ENCODE peak calls at places on chromosomes 12 and 14, in eight cellular contexts. B is stomach, T is GM23338, X is K562, N is HCT116, P is transverse colon, R is suprapubic skin, Q is breast epithelium. O is an unnamed sample.
A peak's percentile ranks its signal among the peaks of the same experiment; 100 is the strongest.

GRCh38 chr12:25792031-25792430 is 166.5 kb upstream of the RASSF8 start:
- DNase-seq in P (no peak), X (no peak), B (no peak), Q (no peak), R (no peak), T (no peak), N (no peak), O (no peak)

GRCh38 chr12:50732591-50732990 is 31.3 kb upstream of the ATF1 start:
- DNase-seq in B (no peak), N (peak; percentile 3), R (no peak), T (no peak), Q (no peak), P (no peak), X (no peak), O (no peak)

GRCh38 chr12:111447571-111448265 is 42.0 kb downstream of the SH2B3 start:
- DNase-seq in B (peak; percentile 19), Q (peak; percentile 14), P (no peak), X (no peak), R (no peak), T (no peak), N (no peak), O (no peak)

GRCh38 chr12:51865470-51865745 is 16.9 kb upstream of the FIGNL2 start:
- DNase-seq in N (no peak), X (no peak), P (no peak), Q (no peak), B (no peak), T (no peak), R (no peak), O (no peak)

GRCh38 chr12:120737557-120738251 is 12.1 kb downstream of the ACADS start:
- DNase-seq in Q (no peak), N (no peak), X (peak; percentile 37), B (no peak), T (peak; percentile 68), R (no peak), P (no peak), O (no peak)

GRCh38 chr14:22493143-22493542 is 95.9 kb downstream of the DAD1 start:
- DNase-seq in T (no peak), R (no peak), N (no peak), B (no peak), Q (no peak), X (no peak), P (no peak), O (no peak)

GRCh38 chr12:93572712-93573551 is 457 bp downstream of the SOCS2 start:
- DNase-seq in T (peak; percentile 79), Q (no peak), N (no peak), R (peak; percentile 69), P (peak; percentile 41), B (no peak), X (no peak), O (no peak)

GRCh38 chr12:94186461-94187237 is 38.3 kb downstream of the PLXNC1 start:
- DNase-seq in T (peak; percentile 96), R (no peak), Q (no peak), N (no peak), B (no peak), X (no peak), P (no peak), O (no peak)

GRCh38 chr14:33457021-33457420 is 493.9 kb downstream of the EGLN3 start:
- DNase-seq in B (no peak), T (no peak), X (no peak), N (no peak), P (no peak), R (no peak), Q (no peak), O (no peak)

GRCh38 chr14:105864116-105864515 is 337.7 kb downstream of the TMEM121 start:
- DNase-seq in T (no peak), Q (no peak), P (no peak), N (no peak), R (no peak), B (no peak), X (no peak), O (peak; percentile 61)

GRCh38 chr12:93019911-93020224 is 90.8 kb upstream of the EEA1 start:
- DNase-seq in Q (no peak), N (no peak), R (no peak), T (no peak), B (peak; percentile 47), P (peak; percentile 67), X (no peak), O (no peak)

GRCh38 chr12:130775953-130776856 is 60.1 kb upstream of the RIMBP2 start:
- DNase-seq in N (peak; percentile 26), B (no peak), R (no peak), X (peak; percentile 33), Q (peak; percentile 20), P (peak; percentile 29), T (peak; percentile 85), O (peak; percentile 77)

DNA sequence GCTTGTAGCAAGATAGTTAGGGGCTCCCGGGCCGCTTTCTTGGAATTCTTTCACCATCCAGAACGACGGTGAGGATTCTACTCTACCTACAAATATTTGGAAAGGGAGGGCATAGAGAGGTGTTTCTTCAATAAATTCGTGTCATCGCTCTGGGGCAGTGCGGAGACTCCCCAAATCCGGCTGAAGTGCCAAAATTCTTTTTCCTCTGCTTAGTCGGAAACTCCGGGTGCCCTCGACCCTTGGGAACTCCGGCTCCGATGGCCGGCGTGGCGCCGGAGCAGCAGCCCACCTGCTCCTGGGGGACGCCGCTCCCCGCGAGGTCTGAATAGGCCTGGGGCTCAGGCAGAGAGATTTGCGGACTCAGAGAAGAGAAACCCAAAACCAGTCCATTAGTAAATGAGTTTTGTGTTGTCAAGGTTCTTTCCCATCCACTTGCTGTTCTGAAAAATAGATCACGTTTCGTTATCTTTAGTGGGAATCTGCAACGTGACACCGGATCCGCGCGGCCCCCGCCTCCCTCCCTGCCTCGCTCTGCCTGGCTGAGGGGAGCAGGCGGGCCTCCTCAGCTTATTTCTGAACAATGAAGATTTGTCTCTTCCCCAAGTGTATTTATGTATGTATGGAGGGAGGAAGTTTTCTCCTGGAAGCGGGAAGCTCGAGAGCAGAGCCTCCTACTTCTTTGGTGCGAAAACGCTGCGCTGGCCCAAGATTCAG is 3.6 kb upstream of the SIX1 start:
- DNase-seq in R (no peak), P (no peak), Q (no peak), N (no peak), X (no peak), B (no peak), T (peak; percentile 48), O (no peak)
- H3K4me1 ChIP-seq in R (peaks cover 74% of the 10 kb centered on the region), P (peaks cover 34% of the 10 kb centered on the region), Q (peaks cover 4% of the 10 kb centered on the region), N (peaks cover 3% of the 10 kb centered on the region), X (no peaks in the 10 kb centered on the region), B (peaks cover 64% of the 10 kb centered on the region), T (peaks cover 62% of the 10 kb centered on the region), O (peaks cover 73% of the 10 kb centered on the region)

DNA sequence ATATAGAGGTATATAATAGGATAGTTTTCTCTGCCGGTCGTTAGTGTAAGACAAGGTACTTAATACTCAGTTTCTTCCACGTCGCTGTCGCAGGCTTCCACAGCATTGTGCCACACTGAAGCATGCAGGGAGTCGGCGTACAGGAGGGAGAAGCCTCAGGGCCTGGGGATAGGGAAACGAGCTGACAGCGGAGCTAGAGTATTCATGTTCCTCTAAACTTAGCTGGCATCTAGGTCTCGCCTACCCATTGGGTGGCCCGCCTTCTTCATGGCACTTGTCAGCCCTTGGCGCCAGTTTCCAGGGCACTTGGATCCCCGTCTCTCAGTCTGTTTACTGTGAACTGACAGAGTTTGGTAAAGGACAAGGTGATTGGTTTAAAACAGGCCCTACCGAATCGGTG is 73.6 kb downstream of the GNS start:
- DNase-seq in X (no peak), T (no peak), Q (no peak), N (no peak), R (no peak), B (no peak), P (no peak), O (no peak)
- TF ChIP-seq POLR2AphosphoS5 in X (no peak), T (no peak), Q (no peak), N (no peak), R (no peak), B (no peak), P (no peak), O (no peak)

DNA sequence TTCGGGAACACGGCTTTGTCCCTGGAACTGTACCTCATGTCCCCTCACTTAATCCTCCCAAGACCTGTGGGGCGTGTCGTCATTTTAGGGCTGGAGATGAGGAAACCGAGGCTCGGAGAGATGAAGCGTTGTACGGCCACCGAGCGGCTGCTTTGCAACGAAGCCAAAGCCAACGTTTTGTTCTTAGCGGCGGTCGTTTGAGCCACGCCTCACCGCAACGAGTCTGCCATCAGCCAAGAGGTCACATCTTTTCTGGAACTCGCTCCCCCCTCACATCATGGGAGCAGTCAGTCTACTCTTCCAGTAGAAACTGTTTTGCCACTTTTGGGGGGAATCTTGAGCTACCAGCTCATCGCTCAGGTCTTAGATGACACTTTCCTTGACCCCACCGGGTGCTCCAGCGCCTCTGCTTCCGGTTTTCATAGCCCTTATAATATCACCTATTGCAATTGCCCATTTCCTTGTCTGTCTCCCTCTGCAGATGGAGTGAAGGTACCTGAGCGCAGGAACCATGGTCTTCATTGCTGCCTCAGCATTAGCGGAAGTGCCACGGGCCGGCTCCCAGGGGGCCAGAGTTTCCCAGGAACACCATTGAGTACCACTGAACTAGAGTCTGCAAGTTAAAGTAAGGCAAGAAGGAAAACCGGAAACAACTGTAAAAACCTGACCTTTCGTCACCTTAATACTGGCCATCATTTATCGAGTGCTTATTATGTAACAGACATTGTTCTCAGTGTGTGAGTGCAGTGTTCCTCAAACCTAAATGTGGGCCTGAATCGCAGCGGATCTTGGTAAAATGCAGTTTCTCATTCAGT is 19.6 kb downstream of the NINJ2 start:
- DNase-seq in B (peak; percentile 32), R (peak; percentile 61), N (no peak), X (peak; percentile 28), P (peak; percentile 42), T (peak; percentile 40), Q (no peak), O (no peak)
- H3K4me1 ChIP-seq in B (peaks cover 44% of the 10 kb centered on the region), R (peaks cover 81% of the 10 kb centered on the region), N (peaks cover 10% of the 10 kb centered on the region), X (peaks cover 36% of the 10 kb centered on the region), P (peaks cover 34% of the 10 kb centered on the region), T (peaks cover 4% of the 10 kb centered on the region), Q (no peaks in the 10 kb centered on the region), O (peaks cover 62% of the 10 kb centered on the region)

DNA sequence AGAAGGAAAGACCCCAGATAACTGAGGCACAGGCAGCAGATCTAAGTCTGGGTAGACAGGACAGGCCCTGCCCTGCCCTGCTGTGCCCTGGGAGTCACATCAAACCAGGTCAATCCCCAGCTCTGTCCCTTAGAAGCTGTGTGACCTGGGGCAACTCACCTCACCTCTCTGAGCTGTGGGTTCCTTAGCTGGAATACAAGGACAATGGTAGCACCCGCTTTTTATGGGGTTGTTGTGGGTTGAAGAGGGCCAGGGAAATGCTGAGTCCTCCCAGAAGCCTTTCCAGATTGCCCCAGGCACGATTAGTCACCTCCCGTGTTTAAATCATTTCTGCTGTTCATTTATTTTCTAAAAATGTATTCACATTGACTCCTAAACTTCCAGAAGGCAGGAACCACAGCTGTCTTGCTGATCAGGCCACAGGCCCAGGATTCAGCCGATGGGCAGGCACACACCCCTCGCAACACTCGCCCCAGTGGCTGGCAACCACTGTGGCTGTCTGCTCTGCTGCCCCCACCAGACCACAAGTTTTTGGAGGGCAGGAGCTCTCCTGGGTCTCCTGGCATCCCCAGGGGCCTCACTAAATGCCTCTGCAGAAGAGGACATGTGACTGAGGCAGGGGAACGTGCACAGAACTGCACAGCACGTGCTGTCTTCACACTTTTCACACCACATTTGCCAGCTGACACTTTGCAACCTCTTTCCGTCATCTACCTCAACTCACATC is 3.0 kb downstream of the SELPLG start:
- DNase-seq in T (no peak), P (no peak), Q (no peak), R (no peak), N (no peak), X (no peak), B (no peak), O (no peak)
- TF ChIP-seq POLR2AphosphoS5 in T (no peak), P (no peak), Q (no peak), R (no peak), N (no peak), X (no peak), B (no peak), O (no peak)

O was measured in upper lobe of left lung.